ENCODE peak calls at places on chromosomes 5 and 9, in seven cellular contexts. One of them, this sample, is unnamed.

GRCh38 chr5:151757233-151758140 is 944 bp downstream of the ATOX1 start:
- DNase-seq in heart right ventricle: no peak
- DNase-seq in NCI-H1048: no peak
- DNase-seq in fibroblast of the aortic adventitia: no peak
- DNase-seq in progenitor cell of endocrine pancreas: no peak
- DNase-seq in NCI-H1417: no peak
- DNase-seq in SHP77: no peak
- DNase-seq in this sample: no peak

GRCh38 chr9:131809941-131810344 is 70.1 kb upstream of the RAPGEF1 start:
- DNase-seq in heart right ventricle: no peak
- DNase-seq in NCI-H1048: no peak
- DNase-seq in fibroblast of the aortic adventitia: peak
- DNase-seq in progenitor cell of endocrine pancreas: no peak
- DNase-seq in NCI-H1417: no peak
- DNase-seq in SHP77: no peak
- DNase-seq in this sample: no peak

GRCh38 chr5:88724201-88724600 is 158.8 kb downstream of the MEF2C start:
- DNase-seq in heart right ventricle: no peak
- DNase-seq in NCI-H1048: no peak
- DNase-seq in fibroblast of the aortic adventitia: peak
- DNase-seq in progenitor cell of endocrine pancreas: no peak
- DNase-seq in NCI-H1417: no peak
- DNase-seq in SHP77: no peak
- DNase-seq in this sample: peak

GRCh38 chr5:90956511-90956910 is 397.9 kb downstream of the ADGRV1 start:
- DNase-seq in heart right ventricle: no peak
- DNase-seq in NCI-H1048: no peak
- DNase-seq in fibroblast of the aortic adventitia: no peak
- DNase-seq in progenitor cell of endocrine pancreas: no peak
- DNase-seq in NCI-H1417: no peak
- DNase-seq in SHP77: no peak
- DNase-seq in this sample: no peak

GRCh38 chr5:76724871-76725270 is 8.9 kb downstream of the F2R start:
- DNase-seq in heart right ventricle: no peak
- DNase-seq in NCI-H1048: no peak
- DNase-seq in fibroblast of the aortic adventitia: peak
- DNase-seq in progenitor cell of endocrine pancreas: no peak
- DNase-seq in NCI-H1417: no peak
- DNase-seq in SHP77: no peak
- DNase-seq in this sample: no peak

GRCh38 chr5:134459491-134459890 is 47.8 kb upstream of the CDKN2AIPNL start:
- DNase-seq in heart right ventricle: no peak
- DNase-seq in NCI-H1048: no peak
- DNase-seq in fibroblast of the aortic adventitia: no peak
- DNase-seq in progenitor cell of endocrine pancreas: no peak
- DNase-seq in NCI-H1417: no peak
- DNase-seq in SHP77: no peak
- DNase-seq in this sample: no peak

GRCh38 chr9:133701321-133701980 is 36.7 kb downstream of the SARDH start:
- DNase-seq in heart right ventricle: no peak
- DNase-seq in NCI-H1048: no peak
- DNase-seq in fibroblast of the aortic adventitia: no peak
- DNase-seq in progenitor cell of endocrine pancreas: no peak
- DNase-seq in NCI-H1417: no peak
- DNase-seq in SHP77: no peak
- DNase-seq in this sample: no peak

GRCh38 chr9:93205896-93206575 is 22.1 kb downstream of the WNK2 start:
- DNase-seq in heart right ventricle: no peak
- DNase-seq in NCI-H1048: no peak
- DNase-seq in fibroblast of the aortic adventitia: no peak
- DNase-seq in progenitor cell of endocrine pancreas: no peak
- DNase-seq in NCI-H1417: no peak
- DNase-seq in SHP77: no peak
- DNase-seq in this sample: no peak

GRCh38 chr5:137039939-137040515 is 459.1 kb downstream of the SPOCK1 start:
- DNase-seq in heart right ventricle: no peak
- DNase-seq in NCI-H1048: no peak
- DNase-seq in fibroblast of the aortic adventitia: no peak
- DNase-seq in progenitor cell of endocrine pancreas: no peak
- DNase-seq in NCI-H1417: no peak
- DNase-seq in SHP77: no peak
- DNase-seq in this sample: no peak

GRCh38 chr9:124218438-124219289 is 39.1 kb upstream of the NEK6 start:
- DNase-seq in heart right ventricle: peak
- DNase-seq in NCI-H1048: no peak
- DNase-seq in fibroblast of the aortic adventitia: peak
- DNase-seq in progenitor cell of endocrine pancreas: no peak
- DNase-seq in NCI-H1417: no peak
- DNase-seq in SHP77: no peak
- DNase-seq in this sample: no peak

GRCh38 chr5:95673076-95673475 is 9.7 kb downstream of the SPATA9 start:
- DNase-seq in heart right ventricle: peak
- DNase-seq in NCI-H1048: no peak
- DNase-seq in fibroblast of the aortic adventitia: peak
- DNase-seq in progenitor cell of endocrine pancreas: no peak
- DNase-seq in NCI-H1417: no peak
- DNase-seq in SHP77: no peak
- DNase-seq in this sample: no peak

GRCh38 chr5:67414712-67415111 is 218.1 kb upstream of the CD180 start:
- DNase-seq in heart right ventricle: no peak
- DNase-seq in NCI-H1048: no peak
- DNase-seq in fibroblast of the aortic adventitia: peak
- DNase-seq in progenitor cell of endocrine pancreas: no peak
- DNase-seq in NCI-H1417: no peak
- DNase-seq in SHP77: no peak
- DNase-seq in this sample: no peak

GRCh38 chr5:89204766-89205165 is 321.8 kb upstream of the MEF2C start:
- DNase-seq in heart right ventricle: no peak
- DNase-seq in NCI-H1048: no peak
- DNase-seq in fibroblast of the aortic adventitia: peak
- DNase-seq in progenitor cell of endocrine pancreas: no peak
- DNase-seq in NCI-H1417: no peak
- DNase-seq in SHP77: no peak
- DNase-seq in this sample: no peak

GRCh38 chr5:55577353-55578060 is 42.7 kb upstream of the PLPP1 start:
- DNase-seq in heart right ventricle: peak
- DNase-seq in NCI-H1048: no peak
- DNase-seq in fibroblast of the aortic adventitia: peak
- DNase-seq in progenitor cell of endocrine pancreas: no peak
- DNase-seq in NCI-H1417: no peak
- DNase-seq in SHP77: no peak
- DNase-seq in this sample: no peak

GRCh38 chr5:73391441-73391871 is 57.1 kb downstream of the FOXD1 start:
- DNase-seq in heart right ventricle: no peak
- DNase-seq in NCI-H1048: no peak
- DNase-seq in fibroblast of the aortic adventitia: peak
- DNase-seq in progenitor cell of endocrine pancreas: no peak
- DNase-seq in NCI-H1417: no peak
- DNase-seq in SHP77: no peak
- DNase-seq in this sample: no peak

GRCh38 chr5:134857401-134857800 is 11.6 kb downstream of the C5orf24 start:
- DNase-seq in heart right ventricle: no peak
- DNase-seq in NCI-H1048: no peak
- DNase-seq in fibroblast of the aortic adventitia: no peak
- DNase-seq in progenitor cell of endocrine pancreas: no peak
- DNase-seq in NCI-H1417: no peak
- DNase-seq in SHP77: no peak
- DNase-seq in this sample: no peak

GRCh38 chr5:95080456-95080855 is 204.4 kb downstream of the MCTP1 start:
- DNase-seq in heart right ventricle: no peak
- DNase-seq in NCI-H1048: no peak
- DNase-seq in fibroblast of the aortic adventitia: peak
- DNase-seq in progenitor cell of endocrine pancreas: no peak
- DNase-seq in NCI-H1417: no peak
- DNase-seq in SHP77: no peak
- DNase-seq in this sample: no peak

GRCh38 chr5:133222979-133223378 is 171.2 kb downstream of the HSPA4 start:
- DNase-seq in heart right ventricle: no peak
- DNase-seq in NCI-H1048: no peak
- DNase-seq in fibroblast of the aortic adventitia: no peak
- DNase-seq in progenitor cell of endocrine pancreas: no peak
- DNase-seq in NCI-H1417: no peak
- DNase-seq in SHP77: no peak
- DNase-seq in this sample: no peak

GRCh38 chr9:137802021-137802420 is 75.6 kb upstream of the CACNA1B start:
- DNase-seq in heart right ventricle: no peak
- DNase-seq in NCI-H1048: no peak
- DNase-seq in fibroblast of the aortic adventitia: no peak
- DNase-seq in progenitor cell of endocrine pancreas: no peak
- DNase-seq in NCI-H1417: no peak
- DNase-seq in SHP77: no peak
- DNase-seq in this sample: no peak

GRCh38 chr5:89211836-89212235 is 328.9 kb upstream of the MEF2C start:
- DNase-seq in heart right ventricle: no peak
- DNase-seq in NCI-H1048: no peak
- DNase-seq in fibroblast of the aortic adventitia: peak
- DNase-seq in progenitor cell of endocrine pancreas: no peak
- DNase-seq in NCI-H1417: no peak
- DNase-seq in SHP77: no peak
- DNase-seq in this sample: no peak

GRCh38 chr9:89236955-89237573 is 58.4 kb upstream of the SHC3 start:
- DNase-seq in heart right ventricle: no peak
- DNase-seq in NCI-H1048: no peak
- DNase-seq in fibroblast of the aortic adventitia: no peak
- DNase-seq in progenitor cell of endocrine pancreas: no peak
- DNase-seq in NCI-H1417: no peak
- DNase-seq in SHP77: no peak
- DNase-seq in this sample: no peak

GRCh38 chr5:96648598-96648997 is 13.6 kb upstream of the CAST start:
- DNase-seq in heart right ventricle: no peak
- DNase-seq in NCI-H1048: no peak
- DNase-seq in fibroblast of the aortic adventitia: no peak
- DNase-seq in progenitor cell of endocrine pancreas: no peak
- DNase-seq in NCI-H1417: no peak
- DNase-seq in SHP77: no peak
- DNase-seq in this sample: no peak

GRCh38 chr9:81819859-81820546 is 108.2 kb upstream of the SPATA31D4 start:
- DNase-seq in heart right ventricle: no peak
- DNase-seq in NCI-H1048: no peak
- DNase-seq in fibroblast of the aortic adventitia: peak
- DNase-seq in progenitor cell of endocrine pancreas: no peak
- DNase-seq in NCI-H1417: no peak
- DNase-seq in SHP77: no peak
- DNase-seq in this sample: no peak

GRCh38 chr9:114224247-114224610 is 68.9 kb downstream of the COL27A1 start:
- DNase-seq in heart right ventricle: no peak
- DNase-seq in NCI-H1048: no peak
- DNase-seq in fibroblast of the aortic adventitia: peak
- DNase-seq in progenitor cell of endocrine pancreas: no peak
- DNase-seq in NCI-H1417: no peak
- DNase-seq in SHP77: no peak
- DNase-seq in this sample: no peak

GRCh38 chr5:26104175-26104574 is 934.2 kb downstream of the CDH9 start:
- DNase-seq in heart right ventricle: no peak
- DNase-seq in NCI-H1048: no peak
- DNase-seq in fibroblast of the aortic adventitia: no peak
- DNase-seq in progenitor cell of endocrine pancreas: no peak
- DNase-seq in NCI-H1417: no peak
- DNase-seq in SHP77: no peak
- DNase-seq in this sample: no peak

This sample was measured in NCI-H774.